ENCODE peak calls at places on chromosomes 6 and 20, in five cellular contexts. One of them, this sample, is unnamed.

GRCh38 chr6:170443151-170443662 is 109.9 kb downstream of the PSMB1 start:
- DNase-seq in neural progenitor cell: peak; percentile 47
- DNase-seq in right lobe of liver: no peak
- DNase-seq in mucosa of descending colon: no peak
- DNase-seq in psoas muscle: no peak
- DNase-seq in this sample: peak; percentile 50

GRCh38 chr6:156953478-156954146 is 176.4 kb downstream of the ARID1B start:
- DNase-seq in neural progenitor cell: peak; percentile 85
- DNase-seq in right lobe of liver: no peak
- DNase-seq in mucosa of descending colon: no peak
- DNase-seq in psoas muscle: no peak
- DNase-seq in this sample: no peak

GRCh38 chr6:54588176-54588575 is 258.4 kb upstream of the FAM83B start:
- DNase-seq in neural progenitor cell: no peak
- DNase-seq in right lobe of liver: no peak
- DNase-seq in mucosa of descending colon: no peak
- DNase-seq in psoas muscle: no peak
- DNase-seq in this sample: no peak

GRCh38 chr6:157217198-157217893 is 106.0 kb downstream of the TMEM242 start:
- DNase-seq in neural progenitor cell: no peak
- DNase-seq in right lobe of liver: no peak
- DNase-seq in mucosa of descending colon: no peak
- DNase-seq in psoas muscle: no peak
- DNase-seq in this sample: no peak

GRCh38 chr6:87714093-87714809 is 12.2 kb upstream of the AKIRIN2 start:
- DNase-seq in neural progenitor cell: no peak
- DNase-seq in right lobe of liver: no peak
- DNase-seq in mucosa of descending colon: no peak
- DNase-seq in psoas muscle: no peak
- DNase-seq in this sample: no peak

GRCh38 chr6:53646606-53647005 is 18.9 kb downstream of the KLHL31 start:
- DNase-seq in neural progenitor cell: no peak
- DNase-seq in right lobe of liver: no peak
- DNase-seq in mucosa of descending colon: no peak
- DNase-seq in psoas muscle: no peak
- DNase-seq in this sample: no peak

GRCh38 chr20:31819083-31819784 is at the start of gene MYLK2:
- DNase-seq in neural progenitor cell: no peak
- DNase-seq in right lobe of liver: no peak
- DNase-seq in mucosa of descending colon: no peak
- DNase-seq in psoas muscle: peak; percentile 81
- DNase-seq in this sample: no peak

GRCh38 chr20:43803276-43803675 is 76.5 kb upstream of the GTSF1L start:
- DNase-seq in neural progenitor cell: no peak
- DNase-seq in right lobe of liver: no peak
- DNase-seq in mucosa of descending colon: no peak
- DNase-seq in psoas muscle: no peak
- DNase-seq in this sample: no peak

GRCh38 chr20:10654630-10655029 is 19.2 kb downstream of the JAG1 start:
- DNase-seq in neural progenitor cell: peak; percentile 61
- DNase-seq in right lobe of liver: no peak
- DNase-seq in mucosa of descending colon: no peak
- DNase-seq in psoas muscle: no peak
- DNase-seq in this sample: no peak

GRCh38 chr20:49187330-49188100 is 619 bp downstream of the STAU1 start:
- DNase-seq in neural progenitor cell: peak; percentile 70
- DNase-seq in right lobe of liver: peak; percentile 64
- DNase-seq in mucosa of descending colon: peak; percentile 73
- DNase-seq in psoas muscle: no peak
- DNase-seq in this sample: peak; percentile 35

GRCh38 chr6:104418125-104418524 is 441.6 kb downstream of the HACE1 start:
- DNase-seq in neural progenitor cell: no peak
- DNase-seq in right lobe of liver: no peak
- DNase-seq in mucosa of descending colon: no peak
- DNase-seq in psoas muscle: no peak
- DNase-seq in this sample: no peak

GRCh38 chr20:25012616-25013189 is 20.2 kb upstream of the APMAP start:
- DNase-seq in neural progenitor cell: no peak
- DNase-seq in right lobe of liver: no peak
- DNase-seq in mucosa of descending colon: no peak
- DNase-seq in psoas muscle: no peak
- DNase-seq in this sample: peak; percentile 21

GRCh38 chr20:37327748-37328147 is 18.2 kb upstream of the SRC start:
- DNase-seq in neural progenitor cell: no peak
- DNase-seq in right lobe of liver: no peak
- DNase-seq in mucosa of descending colon: no peak
- DNase-seq in psoas muscle: peak; percentile 79
- DNase-seq in this sample: peak; percentile 71

GRCh38 chr6:151448623-151449022 is 3.3 kb downstream of the RMND1 start:
- DNase-seq in neural progenitor cell: peak; percentile 9
- DNase-seq in right lobe of liver: no peak
- DNase-seq in mucosa of descending colon: no peak
- DNase-seq in psoas muscle: no peak
- DNase-seq in this sample: no peak

GRCh38 chr6:167761794-167762258 is 64.9 kb upstream of the AFDN start:
- DNase-seq in neural progenitor cell: no peak
- DNase-seq in right lobe of liver: no peak
- DNase-seq in mucosa of descending colon: no peak
- DNase-seq in psoas muscle: no peak
- DNase-seq in this sample: no peak

GRCh38 chr6:36908758-36909157 is 23.0 kb downstream of the C6orf89 start:
- DNase-seq in neural progenitor cell: no peak
- DNase-seq in right lobe of liver: no peak
- DNase-seq in mucosa of descending colon: no peak
- DNase-seq in psoas muscle: no peak
- DNase-seq in this sample: no peak

GRCh38 chr6:133512410-133513016 is 271.4 kb downstream of the EYA4 start:
- DNase-seq in neural progenitor cell: peak; percentile 70
- DNase-seq in right lobe of liver: no peak
- DNase-seq in mucosa of descending colon: no peak
- DNase-seq in psoas muscle: peak; percentile 26
- DNase-seq in this sample: no peak

GRCh38 chr6:122778334-122778733 is 1.2 kb upstream of the FABP7 start:
- DNase-seq in neural progenitor cell: no peak
- DNase-seq in right lobe of liver: no peak
- DNase-seq in mucosa of descending colon: no peak
- DNase-seq in psoas muscle: no peak
- DNase-seq in this sample: no peak

GRCh38 chr20:25355191-25355590 is 35.4 kb downstream of the ABHD12 start:
- DNase-seq in neural progenitor cell: no peak
- DNase-seq in right lobe of liver: no peak
- DNase-seq in mucosa of descending colon: no peak
- DNase-seq in psoas muscle: no peak
- DNase-seq in this sample: no peak

GRCh38 chr6:14787677-14788076 is 458.2 kb upstream of the JARID2 start:
- DNase-seq in neural progenitor cell: no peak
- DNase-seq in right lobe of liver: no peak
- DNase-seq in mucosa of descending colon: no peak
- DNase-seq in psoas muscle: no peak
- DNase-seq in this sample: no peak

GRCh38 chr6:145042559-145042958 is 692.8 kb downstream of the EPM2A start:
- DNase-seq in neural progenitor cell: no peak
- DNase-seq in right lobe of liver: no peak
- DNase-seq in mucosa of descending colon: no peak
- DNase-seq in psoas muscle: no peak
- DNase-seq in this sample: no peak
- TF ChIP-seq CTCF in neural progenitor cell: peak; percentile 25
- TF ChIP-seq CTCF in right lobe of liver: no peak
- TF ChIP-seq CTCF in mucosa of descending colon: no peak
- TF ChIP-seq CTCF in psoas muscle: no peak
- TF ChIP-seq CTCF in this sample: no peak

DNA sequence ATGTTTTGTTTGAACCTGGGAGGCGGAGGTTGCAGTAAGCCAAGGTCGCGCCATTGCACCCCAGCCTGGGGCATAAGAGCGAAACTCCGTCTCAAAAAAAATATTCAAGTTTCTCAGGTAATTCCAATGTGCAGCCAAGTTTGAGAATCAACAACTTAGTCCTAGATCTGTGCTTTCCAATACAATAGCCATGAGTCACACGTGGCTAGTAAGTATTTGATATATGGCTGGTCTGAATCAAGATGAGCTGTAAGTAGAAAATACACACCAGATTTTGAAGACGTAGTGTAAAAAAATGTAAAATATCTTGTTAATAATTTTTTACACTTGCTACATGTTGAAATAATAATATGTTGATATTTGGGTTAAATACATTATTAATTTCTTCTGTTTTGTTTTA is 35.0 kb upstream of the BTBD3 start:
- DNase-seq in neural progenitor cell: no peak
- DNase-seq in right lobe of liver: no peak
- DNase-seq in mucosa of descending colon: no peak
- DNase-seq in psoas muscle: no peak
- DNase-seq in this sample: no peak
- H3K4me3 ChIP-seq in neural progenitor cell: no peak overlapping the region
- H3K4me3 ChIP-seq in right lobe of liver: no peak overlapping the region
- H3K4me3 ChIP-seq in mucosa of descending colon: no peak overlapping the region
- H3K4me3 ChIP-seq in psoas muscle: no peak overlapping the region
- H3K4me3 ChIP-seq in this sample: no peak overlapping the region

GRCh38 chr6:111712398-111712797 is 106.7 kb upstream of the TRAF3IP2 start:
- DNase-seq in neural progenitor cell: no peak
- DNase-seq in right lobe of liver: no peak
- DNase-seq in mucosa of descending colon: no peak
- DNase-seq in psoas muscle: no peak
- DNase-seq in this sample: no peak

GRCh38 chr6:111713196-111713705 is 107.6 kb upstream of the TRAF3IP2 start:
- DNase-seq in neural progenitor cell: no peak
- DNase-seq in right lobe of liver: no peak
- DNase-seq in mucosa of descending colon: no peak
- DNase-seq in psoas muscle: no peak
- DNase-seq in this sample: no peak

GRCh38 chr6:111711476-111711875 is 105.8 kb upstream of the TRAF3IP2 start:
- DNase-seq in neural progenitor cell: peak; percentile 18
- DNase-seq in right lobe of liver: no peak
- DNase-seq in mucosa of descending colon: peak; percentile 73
- DNase-seq in psoas muscle: peak; percentile 46
- DNase-seq in this sample: peak; percentile 71

GRCh38 chr6:111710911-111711310 is 105.2 kb upstream of the TRAF3IP2 start:
- DNase-seq in neural progenitor cell: no peak
- DNase-seq in right lobe of liver: no peak
- DNase-seq in mucosa of descending colon: no peak
- DNase-seq in psoas muscle: no peak
- DNase-seq in this sample: no peak

DNA sequence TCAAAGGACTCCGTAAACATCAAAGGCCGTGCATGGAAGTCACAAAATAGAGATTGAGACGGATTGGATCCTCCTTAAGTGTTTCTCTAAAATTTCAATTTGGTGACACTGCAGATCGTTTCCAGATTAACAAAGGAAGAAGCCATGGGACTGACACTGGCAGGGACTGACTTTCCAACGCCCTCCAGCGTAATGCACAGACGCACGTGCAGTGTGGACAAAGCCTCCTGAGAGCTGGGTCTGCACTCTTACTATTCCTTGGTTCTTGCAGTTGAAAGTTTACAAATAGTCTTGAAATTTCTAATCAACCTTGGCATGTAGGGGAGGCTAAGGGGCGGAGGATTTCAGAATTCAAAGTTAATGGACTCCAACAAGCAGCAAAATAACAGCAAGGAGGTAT is 106.3 kb upstream of the TRAF3IP2 start:
- DNase-seq in neural progenitor cell: no peak
- DNase-seq in right lobe of liver: no peak
- DNase-seq in mucosa of descending colon: no peak
- DNase-seq in psoas muscle: no peak
- DNase-seq in this sample: no peak
- H3K36me3 ChIP-seq in neural progenitor cell: no peaks in the 10 kb centered on the region
- H3K36me3 ChIP-seq in right lobe of liver: no peaks in the 10 kb centered on the region
- H3K36me3 ChIP-seq in mucosa of descending colon: no peaks in the 10 kb centered on the region
- H3K36me3 ChIP-seq in psoas muscle: peaks cover 2% of the 10 kb centered on the region
- H3K36me3 ChIP-seq in this sample: no peaks in the 10 kb centered on the region

DNA sequence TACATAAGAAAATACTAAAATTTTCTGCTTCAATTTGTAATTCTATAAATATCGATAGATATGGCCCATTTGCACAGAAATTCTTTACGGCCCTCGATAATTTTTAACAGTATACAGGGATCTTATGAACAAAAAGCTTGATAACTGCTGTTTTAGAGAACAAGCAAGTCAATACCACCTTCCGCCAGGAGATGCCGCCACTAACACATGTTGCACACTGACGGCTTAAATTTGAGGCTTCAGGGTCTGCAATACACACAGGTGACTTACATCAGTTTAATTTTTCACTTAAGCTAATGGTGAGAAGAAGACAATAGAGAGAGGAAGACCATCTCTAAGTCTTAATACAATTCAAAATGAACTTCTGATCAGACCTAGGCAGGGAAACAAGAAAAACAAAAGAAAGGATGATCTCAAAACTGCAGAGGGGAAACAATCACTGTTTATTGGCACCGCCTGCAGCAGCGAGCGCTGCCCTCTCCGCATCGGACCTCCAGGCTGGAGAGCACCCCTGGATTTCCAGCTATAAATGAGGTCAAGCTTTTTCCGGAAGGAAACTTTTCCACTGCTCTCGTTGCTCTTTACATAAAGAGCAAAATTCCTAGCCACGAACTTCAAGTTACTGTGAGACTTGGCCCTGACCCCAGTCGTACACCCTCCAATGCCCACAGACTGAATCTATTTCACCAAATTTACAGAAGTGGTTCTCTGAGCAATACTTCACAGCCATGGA is 53.9 kb downstream of the OTOR start:
- DNase-seq in neural progenitor cell: peak; percentile 77
- DNase-seq in right lobe of liver: no peak
- DNase-seq in mucosa of descending colon: no peak
- DNase-seq in psoas muscle: peak; percentile 40
- DNase-seq in this sample: peak; percentile 38
- TF ChIP-seq CTCF in neural progenitor cell: peak; percentile 88
- TF ChIP-seq CTCF in right lobe of liver: peak; percentile 79
- TF ChIP-seq CTCF in mucosa of descending colon: peak; percentile 78
- TF ChIP-seq CTCF in psoas muscle: peak; percentile 75
- TF ChIP-seq CTCF in this sample: peak; percentile 88

DNA sequence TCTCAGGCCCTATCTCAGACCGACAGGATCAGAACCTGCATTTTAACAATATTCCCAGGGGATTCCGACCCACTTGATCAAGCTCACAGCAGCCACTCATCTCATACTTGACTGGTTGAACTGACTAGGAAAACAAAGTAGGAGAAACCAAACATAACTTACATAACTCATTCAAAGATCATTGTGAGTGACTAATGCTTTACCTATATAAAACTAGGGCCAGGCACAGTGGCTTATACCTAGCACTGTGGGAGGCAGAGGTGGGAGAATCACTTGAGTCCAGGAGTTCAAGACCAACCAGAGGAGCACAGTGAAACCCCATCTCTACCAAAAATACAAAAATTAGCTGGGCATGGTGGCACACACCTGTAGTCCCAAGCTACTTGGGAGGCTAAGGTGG is 251.0 kb downstream of the ATXN1 start:
- DNase-seq in neural progenitor cell: no peak
- DNase-seq in right lobe of liver: no peak
- DNase-seq in mucosa of descending colon: no peak
- DNase-seq in psoas muscle: no peak
- DNase-seq in this sample: no peak
- H3K4me3 ChIP-seq in neural progenitor cell: no peak overlapping the region
- H3K4me3 ChIP-seq in right lobe of liver: no peak overlapping the region
- H3K4me3 ChIP-seq in mucosa of descending colon: no peak overlapping the region
- H3K4me3 ChIP-seq in psoas muscle: no peak overlapping the region
- H3K4me3 ChIP-seq in this sample: no peak overlapping the region

This sample was measured in left lung.